ENCODE peak calls at places on chromosomes 7 and 10, in five cellular contexts. Y is IMR-90, U is adrenal gland, K is HepG2, Q is uterus. M is an unnamed sample.

GRCh38 chr10:132708936-132709335 is 77.0 kb downstream of the NKX6-2 start:
- DNase-seq in Y (no peak), Q (no peak), K (no peak), U (no peak), M (peak)

GRCh38 chr10:88810196-88810961 is 7.8 kb downstream of the LIPM start:
- DNase-seq in Y (peak), K (peak), U (peak), Q (no peak), M (no peak)

GRCh38 chr7:39355664-39356063 is 210.5 kb upstream of the YAE1 start:
- DNase-seq in Q (no peak), K (no peak), U (no peak), Y (no peak), M (no peak)

GRCh38 chr7:26655761-26656160 is 208.6 kb downstream of the SKAP2 start:
- DNase-seq in K (no peak), Y (no peak), Q (no peak), U (no peak), M (no peak)

GRCh38 chr10:82266438-82266837 is 391.4 kb downstream of the NRG3 start:
- DNase-seq in K (no peak), U (no peak), Y (no peak), Q (no peak), M (no peak)

GRCh38 chr7:69433086-69433485 is 165.2 kb upstream of the AUTS2 start:
- DNase-seq in Q (no peak), K (no peak), U (no peak), Y (no peak), M (no peak)

GRCh38 chr7:106858618-106859532 is 6.2 kb upstream of the PIK3CG start:
- DNase-seq in U (peak), Y (no peak), K (no peak), Q (no peak), M (peak)

GRCh38 chr7:128859232-128860157 is 3.2 kb upstream of the ATP6V1F start:
- DNase-seq in U (no peak), Q (peak), K (no peak), Y (no peak), M (no peak)

GRCh38 chr10:131198401-131198800 is 113.1 kb downstream of the TCERG1L start:
- DNase-seq in U (no peak), Y (no peak), K (no peak), Q (peak), M (peak)

GRCh38 chr7:99040104-99040958 is 103.6 kb downstream of the SMURF1 start:
- DNase-seq in U (peak), Y (peak), Q (peak), K (peak), M (peak)

GRCh38 chr7:131536361-131536849 is 20.0 kb downstream of the PODXL start:
- DNase-seq in K (no peak), Q (no peak), Y (no peak), U (no peak), M (no peak)

GRCh38 chr7:80413395-80413955 is 98.4 kb downstream of the GNAT3 start:
- DNase-seq in Y (no peak), Q (no peak), U (no peak), K (no peak), M (no peak)

GRCh38 chr7:19665399-19666008 is 43.3 kb downstream of the POLR1F start:
- DNase-seq in Y (peak), Q (no peak), K (peak), U (no peak), M (no peak)

GRCh38 chr10:121440461-121440860 is 157.8 kb downstream of the FGFR2 start:
- DNase-seq in U (no peak), Y (no peak), K (no peak), Q (no peak), M (no peak)

GRCh38 chr7:5780801-5781496 is 514 bp downstream of the RNF216 start:
- DNase-seq in Y (no peak), U (peak), K (no peak), Q (no peak), M (peak)

GRCh38 chr7:2863461-2864066 is 19.5 kb upstream of the GNA12 start:
- DNase-seq in K (peak), Q (peak), U (peak), Y (peak), M (peak)

GRCh38 chr7:140230862-140231778 is 54.3 kb upstream of the KDM7A start:
- DNase-seq in Y (peak), K (peak), U (peak), Q (no peak), M (peak)

GRCh38 chr10:21230219-21230618 is 295.3 kb downstream of the SKIDA1 start:
- DNase-seq in U (no peak), Q (no peak), Y (no peak), K (no peak), M (no peak)

GRCh38 chr7:95718556-95719410 is 53.6 kb upstream of the DYNC1I1 start:
- DNase-seq in U (no peak), K (no peak), Q (no peak), Y (peak), M (no peak)

GRCh38 chr7:144455040-144455404 is 51.5 kb upstream of the NOBOX start:
- DNase-seq in Y (no peak), Q (no peak), U (no peak), K (no peak), M (no peak)

GRCh38 chr7:2637505-2638223 is 5.9 kb downstream of the TTYH3 start:
- DNase-seq in K (peak), Q (peak), Y (no peak), U (peak), M (peak)

GRCh38 chr10:15251791-15252380 is 83.4 kb upstream of the NMT2 start:
- DNase-seq in K (no peak), Y (no peak), U (no peak), Q (no peak), M (no peak)

GRCh38 chr10:103706047-103706446 is 149.3 kb downstream of the SH3PXD2A start:
- DNase-seq in Q (no peak), U (no peak), K (no peak), Y (no peak), M (no peak)
- TF ChIP-seq CTCF in Q (no peak), U (no peak), K (no peak), Y (no peak), M (no peak)

GRCh38 chr10:95422196-95422595 is 131.4 kb upstream of the PDLIM1 start:
- DNase-seq in K (no peak), Y (no peak), U (no peak), Q (no peak), M (no peak)
- TF ChIP-seq POLR2A in K (no peak), Y (no peak), U (no peak), Q (no peak), M (no peak)

GRCh38 chr10:24128066-24128751 is 80.7 kb upstream of the KIAA1217 start:
- DNase-seq in K (no peak), U (peak), Y (no peak), Q (no peak), M (no peak)
- H3K4me3 ChIP-seq in K (no peak), U (no peak), Y (no peak), Q (no peak), M (no peak)

DNA sequence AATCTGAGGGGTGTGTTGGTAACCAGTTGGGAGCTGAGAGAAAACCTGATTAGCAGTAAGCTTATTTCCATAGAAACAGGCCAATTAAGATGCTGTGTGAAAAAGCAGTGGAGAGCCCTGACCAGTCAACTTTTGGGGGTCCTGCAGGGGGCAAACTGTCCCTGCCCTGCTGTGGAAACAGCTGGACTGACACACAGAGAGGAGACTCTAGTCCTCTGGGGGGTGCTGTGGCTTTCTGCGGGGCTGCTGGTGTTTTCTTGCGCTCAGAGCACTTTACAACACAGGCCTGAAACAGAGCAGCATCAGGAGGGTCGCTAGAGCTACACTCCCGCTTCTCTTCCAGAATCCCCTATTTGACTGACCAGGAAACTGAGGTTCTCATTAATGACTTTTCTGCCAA is 546.9 kb upstream of the GALNT17 start:
- DNase-seq in U (no peak), Y (no peak), Q (no peak), K (no peak), M (no peak)
- TF ChIP-seq CTCF in U (no peak), Y (peak), Q (no peak), K (no peak), M (no peak)